ENCODE peak calls at places on chromosomes 7 and 10, in ten cellular contexts. M is substantia nigra, J is GM13977, H is adrenal gland, A is dorsolateral prefrontal cortex, B is colonic mucosa, Q is LHCN-M2, U is fibroblast of lung, W is nephron progenitor cell, S is hepatocyte. Y is an unnamed sample.

GRCh38 chr7:77321300-77321699 is 94.8 kb downstream of the GSAP start:
- DNase-seq in M (no peak), J (no peak), H (no peak), A (no peak), B (no peak), Q (no peak), U (no peak), W (no peak), S (no peak), Y (no peak)

GRCh38 chr10:93069245-93069561 is 4.5 kb upstream of the CYP26A1 start:
- DNase-seq in M (no peak), J (no peak), H (no peak), A (no peak), B (no peak), Q (no peak), U (no peak), W (no peak), S (no peak), Y (no peak)

GRCh38 chr7:50531401-50531906 is 33.8 kb downstream of the DDC start:
- DNase-seq in M (no peak), J (no peak), H (peak), A (no peak), B (peak), Q (peak), U (peak), W (no peak), S (peak), Y (peak)

GRCh38 chr10:103757531-103758293 is 97.7 kb downstream of the SH3PXD2A start:
- DNase-seq in M (peak), J (no peak), H (peak), A (no peak), B (peak), Q (peak), U (peak), W (no peak), S (peak), Y (peak)

GRCh38 chr7:69457912-69458491 is 140.3 kb upstream of the AUTS2 start:
- DNase-seq in M (no peak), J (no peak), H (peak), A (no peak), B (no peak), Q (no peak), U (peak), W (no peak), S (peak), Y (no peak)

GRCh38 chr7:143447500-143447899 is 4.2 kb downstream of the TAS2R60 start:
- DNase-seq in M (no peak), J (no peak), H (no peak), A (no peak), B (no peak), Q (no peak), U (no peak), W (no peak), S (no peak), Y (no peak)

GRCh38 chr7:100568936-100569844 is 4.5 kb downstream of the SAP25 start:
- DNase-seq in M (peak), J (peak), H (peak), A (no peak), B (peak), Q (peak), U (peak), W (peak), S (peak), Y (peak)

GRCh38 chr10:79055892-79056291 is 12.9 kb upstream of the ZMIZ1 start:
- DNase-seq in M (no peak), J (no peak), H (no peak), A (no peak), B (peak), Q (no peak), U (no peak), W (no peak), S (no peak), Y (no peak)

GRCh38 chr7:112858838-112859237 is 68.6 kb upstream of the TMEM168 start:
- DNase-seq in M (no peak), J (no peak), H (no peak), A (no peak), B (no peak), Q (no peak), U (no peak), W (no peak), S (no peak), Y (no peak)

GRCh38 chr7:57789130-57789529 is 339.2 kb downstream of the ZNF716 start:
- DNase-seq in M (no peak), J (no peak), H (no peak), A (no peak), B (no peak), Q (no peak), U (no peak), W (no peak), S (no peak), Y (no peak)

GRCh38 chr7:134932707-134933370 is 53.5 kb upstream of the AGBL3 start:
- DNase-seq in M (no peak), J (no peak), H (no peak), A (no peak), B (no peak), Q (no peak), U (peak), W (no peak), S (no peak), Y (peak)

GRCh38 chr10:14787938-14788337 is 13.2 kb upstream of the FAM107B start:
- DNase-seq in M (no peak), J (no peak), H (no peak), A (no peak), B (no peak), Q (no peak), U (peak), W (no peak), S (no peak), Y (no peak)

GRCh38 chr10:17992266-17992665 is 40.5 kb downstream of the SLC39A12 start:
- DNase-seq in M (no peak), J (no peak), H (no peak), A (no peak), B (no peak), Q (no peak), U (no peak), W (no peak), S (no peak), Y (no peak)

GRCh38 chr10:94680544-94680943 is 3.0 kb upstream of the CYP2C18 start:
- DNase-seq in M (no peak), J (no peak), H (no peak), A (no peak), B (no peak), Q (no peak), U (no peak), W (no peak), S (peak), Y (peak)

GRCh38 chr10:110488124-110488681 is 9.5 kb upstream of the DUSP5 start:
- DNase-seq in M (no peak), J (no peak), H (no peak), A (no peak), B (no peak), Q (peak), U (peak), W (no peak), S (no peak), Y (peak)

GRCh38 chr7:18151419-18151818 is 123.8 kb upstream of the PRPS1L1 start:
- DNase-seq in M (no peak), J (no peak), H (no peak), A (no peak), B (no peak), Q (peak), U (no peak), W (no peak), S (no peak), Y (peak)

GRCh38 chr7:28629216-28629848 is 217.0 kb downstream of the CREB5 start:
- DNase-seq in M (peak), J (no peak), H (no peak), A (no peak), B (peak), Q (peak), U (peak), W (no peak), S (peak), Y (peak)

GRCh38 chr10:127198307-127198706 is 1.9 kb upstream of the INSYN2A start:
- DNase-seq in M (no peak), J (no peak), H (no peak), A (no peak), B (no peak), Q (no peak), U (no peak), W (no peak), S (no peak), Y (no peak)

GRCh38 chr7:43693687-43694398 is 35.5 kb downstream of the COA1 start:
- DNase-seq in M (no peak), J (no peak), H (no peak), A (no peak), B (no peak), Q (peak), U (peak), W (no peak), S (no peak), Y (peak)

GRCh38 chr7:88835147-88835728 is 39.7 kb upstream of the TEX47 start:
- DNase-seq in M (no peak), J (peak), H (no peak), A (no peak), B (no peak), Q (no peak), U (peak), W (peak), S (peak), Y (peak)

GRCh38 chr7:154623399-154623798 is 379.5 kb downstream of the PAXIP1 start:
- DNase-seq in M (no peak), J (no peak), H (no peak), A (no peak), B (no peak), Q (no peak), U (no peak), W (no peak), S (no peak), Y (no peak)

GRCh38 chr10:93126484-93127052 is 52.9 kb downstream of the CYP26A1 start:
- DNase-seq in M (no peak), J (no peak), H (no peak), A (no peak), B (no peak), Q (no peak), U (no peak), W (no peak), S (no peak), Y (no peak)

GRCh38 chr7:106598663-106599342 is 62.2 kb downstream of the CCDC71L start:
- DNase-seq in M (peak), J (peak), H (peak), A (no peak), B (peak), Q (peak), U (peak), W (peak), S (peak), Y (peak)

GRCh38 chr10:25813511-25813910 is 120.5 kb upstream of the MYO3A start:
- DNase-seq in M (no peak), J (no peak), H (no peak), A (no peak), B (no peak), Q (no peak), U (peak), W (no peak), S (no peak), Y (no peak)

GRCh38 chr7:8112685-8113084 is 144.1 kb downstream of the GLCCI1 start:
- DNase-seq in M (no peak), J (no peak), H (no peak), A (no peak), B (no peak), Q (no peak), U (no peak), W (no peak), S (no peak), Y (no peak)

GRCh38 chr10:131722121-131722520 is 178.7 kb upstream of the PPP2R2D start:
- DNase-seq in M (no peak), J (no peak), H (peak), A (no peak), B (peak), Q (no peak), U (no peak), W (no peak), S (no peak), Y (no peak)

GRCh38 chr7:981793-982510 is 1.0 kb upstream of the CYP2W1 start:
- DNase-seq in M (no peak), J (no peak), H (no peak), A (no peak), B (peak), Q (no peak), U (no peak), W (no peak), S (no peak), Y (no peak)

GRCh38 chr10:867807-868206 is 63.7 kb downstream of the LARP4B start:
- DNase-seq in M (no peak), J (no peak), H (no peak), A (no peak), B (no peak), Q (no peak), U (peak), W (no peak), S (no peak), Y (no peak)

GRCh38 chr10:92384741-92385140 is 93.8 kb downstream of the MARCHF5 start:
- DNase-seq in M (no peak), J (no peak), H (no peak), A (no peak), B (no peak), Q (no peak), U (no peak), W (no peak), S (no peak), Y (no peak)

GRCh38 chr7:78587443-78588044 is 789.0 kb downstream of the PHTF2 start:
- DNase-seq in M (no peak), J (no peak), H (no peak), A (no peak), B (no peak), Q (peak), U (no peak), W (no peak), S (no peak), Y (peak)

GRCh38 chr10:122102867-122103525 is 114.0 kb downstream of the TACC2 start:
- DNase-seq in M (no peak), J (no peak), H (no peak), A (no peak), B (no peak), Q (no peak), U (peak), W (no peak), S (no peak), Y (no peak)

Y was measured in fibroblast of mammary gland.